ENCODE peak calls at places on chromosomes 3 and 15, in eight cellular contexts. D is EL, U is choroid plexus epithelial cell, N is NCI-H1092 treated with DMSO at 0.1 percent for 48 hours, T is substantia nigra, I is Right ventricle myocardium inferior, W is MV-4-11, Z is Daoy. L is an unnamed sample.

GRCh38 chr3:9732080-9732752 is 681 bp downstream of the BRPF1 start:
- DNase-seq in I (peak; percentile 77), W (peak; percentile 39), Z (no peak), T (no peak), N (no peak), D (peak; percentile 22), U (no peak), L (peak; percentile 45)

GRCh38 chr15:78438595-78439285 is 724 bp downstream of the IREB2 start:
- DNase-seq in W (peak; percentile 13), T (peak; percentile 3), I (no peak), D (peak; percentile 41), Z (peak; percentile 31), U (peak; percentile 40), N (peak; percentile 24), L (peak; percentile 60)

GRCh38 chr3:182575941-182576340 is 217.4 kb upstream of the ATP11B start:
- DNase-seq in Z (no peak), D (no peak), N (no peak), T (no peak), I (no peak), U (no peak), W (no peak), L (no peak)

GRCh38 chr3:46880884-46881818 is 3.6 kb downstream of the PTH1R start:
- DNase-seq in N (no peak), Z (no peak), U (no peak), T (no peak), I (no peak), W (no peak), D (no peak), L (no peak)

GRCh38 chr3:89049119-89049518 is 58.3 kb upstream of the EPHA3 start:
- DNase-seq in I (no peak), Z (peak; percentile 6), D (peak; percentile 6), U (peak; percentile 39), W (no peak), N (no peak), T (no peak), L (peak; percentile 41)

GRCh38 chr3:108103971-108104797 is 13.4 kb upstream of the CD47 start:
- DNase-seq in D (no peak), I (no peak), U (peak; percentile 41), W (no peak), T (peak; percentile 23), N (peak; percentile 78), Z (no peak), L (peak; percentile 95)

GRCh38 chr15:52144656-52145055 is 32.1 kb upstream of the BCL2L10 start:
- DNase-seq in U (peak; percentile 65), Z (peak; percentile 85), W (no peak), I (no peak), T (no peak), D (peak; percentile 82), N (no peak), L (no peak)

GRCh38 chr15:53833134-53833624 is 73.7 kb upstream of the WDR72 start:
- DNase-seq in Z (no peak), W (no peak), D (no peak), U (peak; percentile 31), I (no peak), N (peak; percentile 68), T (peak; percentile 0), L (peak; percentile 23)

GRCh38 chr3:57597973-57598351 is 818 bp upstream of the ARF4 start:
- DNase-seq in W (peak; percentile 80), N (peak; percentile 41), Z (no peak), D (no peak), I (no peak), T (no peak), U (no peak), L (no peak)

GRCh38 chr3:178705925-178706324 is 169.7 kb downstream of the KCNMB2 start:
- DNase-seq in D (peak; percentile 48), T (no peak), U (peak; percentile 69), I (no peak), W (no peak), Z (peak; percentile 68), N (no peak), L (no peak)

GRCh38 chr3:87488725-87489124 is 212.3 kb upstream of the POU1F1 start:
- DNase-seq in U (peak; percentile 4), I (no peak), D (peak; percentile 21), Z (no peak), W (no peak), N (no peak), T (no peak), L (no peak)

GRCh38 chr3:89925976-89926375 is 818.6 kb downstream of the EPHA3 start:
- DNase-seq in D (no peak), U (no peak), W (no peak), N (no peak), I (no peak), Z (no peak), T (no peak), L (no peak)

GRCh38 chr15:35013370-35013769 is 25.3 kb upstream of the ZNF770 start:
- DNase-seq in U (peak; percentile 40), N (no peak), T (no peak), D (peak; percentile 62), I (no peak), W (peak; percentile 22), Z (no peak), L (no peak)

GRCh38 chr3:147799601-147800000 is 390.4 kb downstream of the ZIC1 start:
- DNase-seq in N (no peak), D (no peak), T (no peak), U (peak; percentile 8), Z (no peak), W (no peak), I (no peak), L (no peak)

GRCh38 chr3:197471221-197472010 is 84.4 kb downstream of the BDH1 start:
- DNase-seq in I (no peak), Z (no peak), N (no peak), W (no peak), T (no peak), D (no peak), U (no peak), L (no peak)

GRCh38 chr3:15223684-15224575 is 17.9 kb downstream of the CAPN7 start:
- DNase-seq in I (no peak), U (no peak), T (no peak), D (no peak), W (no peak), Z (no peak), N (no peak), L (no peak)

GRCh38 chr15:73746883-73747282 is 6.3 kb downstream of the INSYN1 start:
- DNase-seq in U (peak; percentile 23), N (no peak), W (no peak), Z (peak; percentile 48), D (peak; percentile 21), I (no peak), T (no peak), L (no peak)

GRCh38 chr15:85878866-85879265 is 84.1 kb upstream of the KLHL25 start:
- DNase-seq in N (no peak), W (no peak), Z (peak; percentile 34), I (no peak), D (no peak), T (no peak), U (no peak), L (no peak)

GRCh38 chr3:156818890-156819289 is 7.3 kb upstream of the LEKR1 start:
- DNase-seq in T (no peak), N (no peak), W (no peak), I (no peak), Z (peak; percentile 82), D (peak; percentile 88), U (peak; percentile 67), L (no peak)

GRCh38 chr15:33506781-33507180 is 196.0 kb downstream of the RYR3 start:
- DNase-seq in W (no peak), T (no peak), Z (no peak), U (peak; percentile 1), D (peak; percentile 3), N (no peak), I (no peak), L (no peak)

GRCh38 chr3:102356506-102356905 is 78.3 kb upstream of the ZPLD1 start:
- DNase-seq in D (no peak), W (no peak), N (no peak), U (no peak), I (no peak), Z (no peak), T (no peak), L (peak; percentile 41)

GRCh38 chr15:60326824-60327654 is 70.7 kb downstream of the ANXA2 start:
- DNase-seq in U (peak; percentile 78), N (peak; percentile 40), W (peak; percentile 33), D (peak; percentile 62), I (no peak), Z (peak; percentile 60), T (no peak), L (peak; percentile 80)

GRCh38 chr15:72230197-72231065 is 559 bp downstream of the PKM start:
- DNase-seq in N (peak; percentile 85), U (peak; percentile 92), W (peak; percentile 66), D (peak; percentile 90), Z (peak; percentile 93), I (peak; percentile 96), T (peak; percentile 89), L (peak; percentile 82)

GRCh38 chr15:41182266-41182665 is 48.3 kb downstream of the EXD1 start:
- DNase-seq in T (no peak), U (no peak), Z (no peak), D (peak; percentile 21), N (no peak), W (no peak), I (no peak), L (no peak)

GRCh38 chr15:85402195-85402921 is 22.0 kb downstream of the AKAP13 start:
- DNase-seq in N (no peak), I (no peak), T (no peak), W (peak; percentile 16), Z (peak; percentile 44), D (peak; percentile 71), U (peak; percentile 77), L (no peak)

GRCh38 chr15:39591141-39591895 is 10.4 kb downstream of the THBS1 start:
- DNase-seq in W (no peak), D (peak; percentile 14), T (no peak), N (no peak), U (no peak), I (no peak), Z (peak; percentile 13), L (no peak)